ENCODE peak calls at places on chromosomes 3 and 15, in seven cellular contexts. J is breast epithelium, Q is psoas muscle, I is endothelial cell, R is GM13976, V is epithelial cell of esophagus, O is activated B cell treated with CpG ODN at 0.5 μM for 24 hours. W is an unnamed sample.
A peak's percentile ranks its signal among the peaks of the same experiment; 100 is the strongest.

GRCh38 chr15:41241251-41241964 is 10.3 kb downstream of the CHP1 start:
- DNase-seq in V (peak; percentile 38), J (no peak), O (no peak), Q (no peak), R (no peak), I (no peak), W (no peak)

GRCh38 chr3:197520311-197521276 is 35.2 kb downstream of the BDH1 start:
- DNase-seq in Q (no peak), O (no peak), R (no peak), I (no peak), V (peak; percentile 80), J (no peak), W (no peak)

GRCh38 chr3:81302045-81302444 is 459.4 kb downstream of the GBE1 start:
- DNase-seq in I (peak; percentile 46), O (no peak), J (no peak), Q (no peak), R (peak; percentile 55), V (peak; percentile 58), W (no peak)

GRCh38 chr3:45223889-45224730 is 2.0 kb downstream of the TMEM158 start:
- DNase-seq in Q (no peak), V (peak; percentile 32), R (no peak), J (no peak), O (no peak), I (no peak), W (no peak)

GRCh38 chr15:90684281-90684680 is 32.9 kb upstream of the BLM start:
- DNase-seq in Q (no peak), J (no peak), I (no peak), V (no peak), O (no peak), R (no peak), W (no peak)

GRCh38 chr15:64685230-64685886 is 90.0 kb downstream of the RBPMS2 start:
- DNase-seq in Q (no peak), V (no peak), R (no peak), J (peak; percentile 27), I (no peak), O (no peak), W (no peak)

GRCh38 chr15:38041576-38041975 is 107.1 kb downstream of the TMCO5A start:
- DNase-seq in J (no peak), Q (no peak), V (peak; percentile 69), O (no peak), R (no peak), I (no peak), W (no peak)

GRCh38 chr3:185330644-185331043 is 32.3 kb upstream of the MAP3K13 start:
- DNase-seq in O (no peak), V (peak; percentile 63), R (no peak), I (no peak), Q (no peak), J (no peak), W (no peak)

GRCh38 chr3:12751548-12751947 is 7.5 kb downstream of the TMEM40 start:
- DNase-seq in Q (no peak), V (peak; percentile 74), O (no peak), J (no peak), I (no peak), R (no peak), W (no peak)

GRCh38 chr3:25259871-25260270 is 168.2 kb upstream of the RARB start:
- DNase-seq in V (no peak), Q (no peak), R (no peak), J (peak; percentile 66), O (no peak), I (no peak), W (no peak)

GRCh38 chr3:16802382-16802781 is 82.4 kb upstream of the PLCL2 start:
- DNase-seq in J (no peak), Q (no peak), R (no peak), V (no peak), O (no peak), I (no peak), W (no peak)

GRCh38 chr3:63968612-63969350 is 54.5 kb downstream of the PSMD6 start:
- DNase-seq in Q (no peak), O (no peak), J (no peak), I (no peak), V (peak; percentile 40), R (no peak), W (no peak)

GRCh38 chr3:25910997-25911396 is 121.1 kb downstream of the OXSM start:
- DNase-seq in R (no peak), J (no peak), V (peak; percentile 32), O (no peak), Q (no peak), I (no peak), W (no peak)

GRCh38 chr15:81062937-81063336 is 62.2 kb downstream of the TLNRD1 start:
- DNase-seq in Q (no peak), V (no peak), R (no peak), O (no peak), I (no peak), J (no peak), W (no peak)

GRCh38 chr3:100032262-100032661 is 82.0 kb downstream of the FILIP1L start:
- DNase-seq in O (no peak), V (peak; percentile 80), R (no peak), I (no peak), J (no peak), Q (no peak), W (no peak)

GRCh38 chr3:156381253-156381652 is 173.7 kb downstream of the SSR3 start:
- DNase-seq in J (no peak), R (no peak), Q (no peak), I (no peak), O (no peak), V (no peak), W (no peak)

GRCh38 chr15:28960979-28961378 is 75.2 kb downstream of the APBA2 start:
- DNase-seq in I (no peak), V (peak; percentile 88), Q (no peak), O (no peak), J (no peak), R (no peak), W (no peak)

GRCh38 chr3:156291269-156292123 is 171.1 kb downstream of the KCNAB1 start:
- DNase-seq in I (peak; percentile 8), J (no peak), V (peak; percentile 4), R (peak; percentile 43), O (no peak), Q (peak; percentile 25), W (peak; percentile 42)

GRCh38 chr3:56792201-56792600 is 9.5 kb downstream of the ARHGEF3 start:
- DNase-seq in J (no peak), V (no peak), I (no peak), R (no peak), O (no peak), Q (peak; percentile 34), W (no peak)

GRCh38 chr3:187783098-187783497 is 37.8 kb upstream of the BCL6 start:
- DNase-seq in I (no peak), R (no peak), O (no peak), V (peak; percentile 94), J (peak; percentile 61), Q (no peak), W (no peak)

GRCh38 chr3:49461443-49462171 is 8.5 kb upstream of the DAG1 start:
- DNase-seq in V (peak; percentile 52), O (no peak), I (no peak), J (peak; percentile 62), Q (no peak), R (peak; percentile 41), W (no peak)

GRCh38 chr15:58070801-58071418 is 5.4 kb upstream of the ALDH1A2 start:
- DNase-seq in O (no peak), R (peak; percentile 26), V (peak; percentile 68), J (peak; percentile 56), Q (peak; percentile 34), I (peak; percentile 74), W (peak; percentile 33)

GRCh38 chr15:100849021-100849831 is 30.4 kb upstream of the ALDH1A3 start:
- DNase-seq in V (peak; percentile 54), O (peak; percentile 51), Q (peak; percentile 56), I (peak; percentile 15), R (peak; percentile 80), J (peak; percentile 74), W (no peak)
- TF ChIP-seq CTCF in V (peak; percentile 25), O (no peak), Q (peak; percentile 5), I (no peak), R (peak; percentile 27), J (peak; percentile 59), W (no peak)

DNA sequence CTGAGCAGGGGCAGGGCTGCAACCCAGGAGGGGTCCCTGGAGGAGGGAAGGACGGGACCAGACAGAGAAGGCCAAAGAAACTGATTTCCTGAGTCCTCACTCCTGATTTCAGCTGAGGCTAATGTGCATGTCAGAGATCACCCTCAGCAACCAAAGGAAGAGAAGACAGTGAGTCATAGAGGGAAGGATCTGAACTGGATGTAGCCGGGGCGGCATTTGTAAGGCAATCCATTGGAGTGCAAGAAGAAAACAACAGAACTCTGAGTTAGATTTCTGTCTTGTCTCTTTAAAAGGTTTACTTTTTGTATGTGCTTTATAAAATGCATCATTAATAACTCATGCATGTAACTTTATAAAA is 105.3 kb upstream of the AGBL1 start:
- DNase-seq in R (no peak), I (no peak), V (peak; percentile 43), J (no peak), O (no peak), Q (no peak), W (no peak)
- TF ChIP-seq CTCF in R (no peak), I (no peak), V (no peak), J (no peak), O (no peak), Q (no peak), W (no peak)

GRCh38 chr3:149765762-149766334 is 13.6 kb upstream of the COMMD2 start:
- DNase-seq in O (no peak), J (no peak), Q (no peak), R (peak; percentile 18), V (peak; percentile 40), I (no peak), W (no peak)
- TF ChIP-seq CTCF in O (no peak), J (no peak), Q (peak; percentile 28), R (peak; percentile 25), V (peak; percentile 55), I (peak; percentile 47), W (peak; percentile 36)

DNA sequence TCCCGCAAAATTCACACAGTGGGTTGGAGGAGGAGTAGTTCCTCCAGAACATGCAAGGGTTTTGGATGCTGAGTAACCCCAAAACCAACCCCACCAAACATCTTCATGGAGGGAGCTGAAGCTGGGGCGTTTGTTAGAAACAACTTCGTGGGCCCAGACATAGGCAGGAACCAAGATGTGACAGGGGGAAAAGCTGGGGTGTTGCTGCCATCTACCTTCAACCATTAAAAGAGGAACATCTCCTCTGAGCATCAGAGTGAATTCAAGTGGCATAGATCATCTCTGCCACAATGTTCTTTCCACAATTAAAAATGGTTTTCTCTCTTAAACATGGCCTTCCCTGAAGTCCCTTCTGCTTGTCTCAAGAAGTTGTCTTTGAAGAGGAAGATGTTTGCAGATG is 20.5 kb downstream of the SIDT1 start:
- DNase-seq in J (no peak), R (no peak), O (no peak), Q (no peak), I (no peak), V (no peak), W (no peak)
- TF ChIP-seq CTCF in J (no peak), R (peak; percentile 26), O (no peak), Q (no peak), I (no peak), V (no peak), W (no peak)

DNA sequence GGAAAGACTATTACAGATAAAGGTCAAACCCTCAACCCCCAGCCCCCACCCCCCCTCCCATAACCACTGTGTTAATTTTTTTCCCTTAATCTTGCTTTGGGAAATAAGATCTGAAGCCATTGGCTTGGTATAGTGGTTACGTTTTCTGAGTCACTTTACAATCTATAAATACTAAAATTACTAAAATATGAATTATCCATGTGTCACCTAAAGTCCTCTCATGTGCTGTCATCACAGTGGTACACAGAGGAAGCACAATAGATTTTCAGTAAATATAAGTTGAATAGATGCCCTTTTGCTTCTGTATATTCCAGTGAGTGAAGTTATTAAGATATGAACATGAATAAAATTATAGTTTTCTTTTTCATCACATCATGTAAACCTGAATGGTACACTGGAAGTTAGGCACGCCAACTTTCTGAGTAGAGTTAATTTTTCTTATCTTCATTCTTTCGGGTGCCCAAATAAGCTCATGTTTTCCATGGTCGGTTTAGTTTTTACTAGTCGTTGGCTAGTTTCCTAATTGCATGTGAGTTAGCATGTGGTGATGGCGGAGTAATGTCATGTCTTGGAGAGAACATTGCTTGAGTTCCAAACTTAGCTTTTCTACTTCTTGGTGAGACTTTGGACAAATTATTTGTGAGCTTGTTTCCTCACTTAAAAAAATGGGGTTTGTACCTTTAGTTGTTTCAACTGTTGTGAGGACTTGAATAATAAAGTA is 11.5 kb downstream of the PPP4R2 start:
- DNase-seq in R (no peak), J (no peak), O (no peak), Q (no peak), I (no peak), V (no peak), W (no peak)
- TF ChIP-seq CTCF in R (no peak), J (no peak), O (no peak), Q (no peak), I (no peak), V (no peak), W (no peak)